ENCODE peak calls at places on chromosomes 1 and 21, in four cellular contexts. E is esophagus muscularis mucosa, I is K562, S is endothelial cell of umbilical vein. Y is an unnamed sample. For H3K4me1, the result is how much of the 10 kb centered on the place peaks cover.

GRCh38 chr1:76682152-76682551 is 185.1 kb upstream of the ST6GALNAC5 start:
- DNase-seq in E (no peak), S (no peak), I (no peak), Y (no peak)

GRCh38 chr1:20498116-20498515 is 9.8 kb downstream of the MUL1 start:
- DNase-seq in S (no peak), I (no peak), E (no peak), Y (no peak)

GRCh38 chr1:150061632-150062101 is 5.9 kb upstream of the VPS45 start:
- DNase-seq in E (no peak), I (no peak), S (no peak), Y (peak)

GRCh38 chr1:54137532-54138061 is 15.2 kb downstream of the CDCP2 start:
- DNase-seq in I (no peak), S (peak), E (no peak), Y (no peak)

GRCh38 chr1:211369640-211370039 is 43.0 kb downstream of the TRAF5 start:
- DNase-seq in S (no peak), E (no peak), I (peak), Y (no peak)

GRCh38 chr21:42680429-42680828 is 27.0 kb downstream of the PDE9A start:
- DNase-seq in E (no peak), I (no peak), S (no peak), Y (no peak)

GRCh38 chr1:175072131-175072941 is 4.7 kb downstream of the TNN start:
- DNase-seq in E (peak), I (no peak), S (peak), Y (peak)

GRCh38 chr1:20086800-20087199 is 16.8 kb downstream of the PLA2G5 start:
- DNase-seq in I (no peak), S (no peak), E (no peak), Y (no peak)

GRCh38 chr1:214466759-214467585 is 84.4 kb downstream of the PTPN14 start:
- DNase-seq in E (no peak), I (no peak), S (no peak), Y (no peak)

GRCh38 chr1:151976015-151976343 is 17.7 kb downstream of the S100A10 start:
- DNase-seq in S (no peak), I (peak), E (no peak), Y (no peak)

GRCh38 chr21:36860736-36861594 is 105.5 kb downstream of the HLCS start:
- DNase-seq in E (no peak), I (peak), S (peak), Y (no peak)

GRCh38 chr21:36861924-36862323 is 104.5 kb downstream of the HLCS start:
- DNase-seq in S (no peak), E (no peak), I (no peak), Y (no peak)

GRCh38 chr21:36858320-36858957 is 108.0 kb downstream of the HLCS start:
- DNase-seq in I (no peak), S (no peak), E (no peak), Y (no peak)

GRCh38 chr21:36861595-36861883 is 104.9 kb downstream of the HLCS start:
- DNase-seq in E (no peak), S (no peak), I (no peak), Y (no peak)

DNA sequence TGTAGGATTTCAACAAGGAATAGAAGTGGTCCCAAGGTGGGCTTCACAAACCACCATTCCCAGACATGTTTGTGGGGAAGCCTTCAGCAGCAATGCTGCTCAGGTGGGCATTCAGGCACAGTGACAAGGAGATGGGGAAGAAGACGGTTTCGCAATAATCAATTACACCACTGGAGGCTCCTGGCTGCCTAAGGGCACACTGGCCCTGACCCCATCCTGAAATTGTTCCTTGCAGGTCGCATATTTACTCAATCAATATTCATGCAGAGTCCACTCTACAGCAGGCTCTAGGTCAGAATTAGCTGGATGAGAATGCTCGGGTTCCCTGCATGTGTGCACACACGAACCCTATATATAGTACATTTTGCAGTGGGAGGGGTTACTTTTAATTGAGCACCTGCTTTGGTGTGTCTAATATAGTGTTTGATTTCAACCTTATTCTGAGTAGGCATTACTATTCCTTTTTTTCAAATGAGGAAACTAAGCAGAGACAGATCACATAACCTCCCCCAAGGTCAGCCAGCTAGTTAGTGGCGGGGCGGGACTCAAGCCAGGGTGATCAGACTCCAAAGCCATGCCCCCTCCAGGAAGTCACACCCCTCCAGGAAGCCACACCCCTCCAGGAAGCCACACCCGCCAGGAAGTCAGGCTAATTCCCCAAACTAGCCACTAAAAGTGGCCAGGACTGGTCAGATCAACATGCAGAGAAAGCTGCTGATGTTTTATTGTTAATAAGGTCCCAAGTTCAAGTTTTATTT is 106.5 kb downstream of the HLCS start:
- DNase-seq in S (peak), I (peak), E (no peak), Y (peak)
- TF ChIP-seq POLR2AphosphoS5 in S (peak), I (peak), E (peak), Y (peak)

DNA sequence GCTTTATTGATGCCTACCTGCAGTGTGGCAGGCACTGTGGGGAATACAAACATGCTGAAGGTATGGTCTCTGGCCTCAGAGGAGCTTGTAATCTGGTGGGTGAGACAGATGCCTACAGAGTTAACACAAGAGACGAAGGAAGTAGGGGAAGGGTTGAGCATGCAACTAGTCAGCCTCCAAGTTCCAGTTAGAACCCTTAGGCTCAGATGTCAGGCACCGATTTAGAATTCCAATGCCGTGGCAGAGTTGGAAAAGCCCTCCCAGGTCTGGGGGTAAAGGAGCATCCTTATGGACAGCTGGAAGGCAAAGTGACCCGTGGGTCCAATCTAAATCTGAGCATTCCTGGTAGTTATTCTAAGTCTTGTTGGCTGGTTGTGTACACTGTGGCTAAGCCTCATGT is 132.9 kb upstream of the GJB5 start:
- DNase-seq in E (no peak), S (no peak), I (no peak), Y (no peak)
- H3K4me1 ChIP-seq in E (under half), S (under half), I (under half), Y (under half)

DNA sequence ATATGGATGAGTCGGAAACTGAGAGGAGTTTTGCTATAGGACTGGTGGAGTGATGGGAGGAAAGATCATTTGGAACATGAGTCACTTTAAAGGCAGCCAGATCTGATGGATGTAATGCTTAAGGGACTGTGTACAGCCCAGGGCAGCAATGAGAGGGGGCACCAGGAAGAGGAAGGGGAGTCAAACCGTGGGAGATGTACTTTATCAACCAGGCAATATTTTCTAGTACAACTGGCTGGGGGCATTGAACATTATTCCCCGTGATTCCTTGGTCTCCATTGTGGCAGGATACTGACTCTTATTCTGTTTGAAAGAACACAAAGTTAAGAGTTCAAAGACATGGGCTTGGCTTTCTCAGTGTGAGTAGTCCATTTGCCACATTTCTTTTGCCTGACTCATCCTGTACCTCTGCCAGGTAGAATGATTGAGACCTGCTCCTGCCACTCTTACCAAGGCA is 268.2 kb upstream of the NR5A2 start:
- DNase-seq in E (no peak), S (peak), I (no peak), Y (no peak)
- TF ChIP-seq POLR2AphosphoS5 in E (no peak), S (no peak), I (no peak), Y (no peak)

DNA sequence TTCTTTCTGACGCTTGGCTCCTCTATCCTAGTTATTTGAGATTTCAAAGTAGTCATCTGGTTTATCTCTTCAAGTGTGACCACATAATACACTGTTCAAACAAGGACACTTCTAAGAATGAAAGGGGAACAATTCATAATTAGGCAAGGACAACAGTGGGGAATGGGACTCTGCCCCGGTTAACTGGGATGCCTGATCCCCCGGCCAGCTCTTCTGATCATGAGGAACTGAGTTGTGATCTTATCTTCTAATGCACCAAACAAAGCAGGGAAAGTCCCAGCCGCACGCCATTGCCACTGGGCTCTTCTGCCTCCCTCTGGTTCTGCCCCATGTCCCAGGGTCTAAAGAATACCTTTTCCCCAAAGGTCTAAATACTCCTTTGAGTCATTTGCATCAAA is 158.2 kb upstream of the IRF2BP2 start:
- DNase-seq in E (no peak), I (no peak), S (no peak), Y (no peak)
- H3K4me1 ChIP-seq in E (under half), I (under half), S (under half), Y (under half)

GRCh38 chr21:45050361-45050785 is 24.0 kb upstream of the ADARB1 start:
- DNase-seq in S (no peak), I (no peak), E (no peak), Y (no peak)
- TF ChIP-seq POLR2AphosphoS5 in S (no peak), I (no peak), E (peak), Y (peak)

GRCh38 chr1:201463071-201463552 is 5.9 kb downstream of the PHLDA3 start:
- DNase-seq in S (no peak), E (no peak), I (peak), Y (no peak)

GRCh38 chr1:201459775-201460174 is 9.2 kb downstream of the PHLDA3 start:
- DNase-seq in I (no peak), S (no peak), E (no peak), Y (no peak)

GRCh38 chr1:201461783-201462441 is 7.1 kb downstream of the PHLDA3 start:
- DNase-seq in S (peak), I (peak), E (no peak), Y (peak)

GRCh38 chr1:201460783-201461182 is 8.2 kb downstream of the PHLDA3 start:
- DNase-seq in E (no peak), I (no peak), S (no peak), Y (no peak)

DNA sequence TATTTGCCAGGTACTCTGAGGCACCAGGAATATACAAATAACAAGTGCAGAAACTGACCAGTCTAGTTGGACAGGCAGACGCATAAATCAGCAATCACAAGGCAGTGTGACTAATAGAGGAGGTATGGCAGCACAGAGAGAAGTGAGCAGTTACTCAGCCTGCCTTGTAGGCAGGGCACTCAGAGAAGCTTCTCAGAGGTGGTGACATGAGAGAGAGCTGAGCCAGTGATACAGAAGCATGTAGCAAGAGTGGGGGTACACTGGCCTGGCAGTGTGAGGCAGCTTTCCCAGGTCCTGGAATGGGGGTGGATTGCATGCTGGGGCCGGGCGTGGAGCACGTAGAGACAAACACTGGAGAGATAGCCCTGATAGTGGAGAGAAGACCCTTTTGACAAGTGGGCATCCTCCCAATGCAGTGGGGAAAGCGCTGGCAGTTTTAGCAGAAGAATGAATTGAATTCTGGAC is 7.8 kb downstream of the PHLDA3 start:
- DNase-seq in S (peak), E (no peak), I (peak), Y (peak)
- H3K4me1 ChIP-seq in S (under half), E (half or more), I (under half), Y (half or more)

GRCh38 chr1:9892563-9893528 is 17.2 kb downstream of the CTNNBIP1 start:
- DNase-seq in I (no peak), E (no peak), S (peak), Y (no peak)
- TF ChIP-seq POLR2AphosphoS5 in I (no peak), E (no peak), S (no peak), Y (no peak)

Y was measured in sigmoid colon.